ENCODE peak calls at places on chromosome 19, in five cellular contexts. U is nucleus accumbens; I is stimulated activated CD4-positive, alpha-beta T cell treated with anti-CD3 and anti-CD28 coated beads, Interleukin-2, amount 100 ng/mL, for 24 hours; C is anterior cingulate cortex; A is Daoy. S is an unnamed sample.

GRCh38 chr19:49546825-49547565 is 19.2 kb downstream of the RCN3 start:
- DNase-seq in U (no peak), I (no peak), C (peak; percentile 48), A (peak; percentile 81), S (peak; percentile 77)

GRCh38 chr19:23699521-23699860 is 12.5 kb upstream of the ZNF675 start:
- DNase-seq in U (no peak), I (no peak), C (no peak), A (peak; percentile 1), S (no peak)

GRCh38 chr19:15371119-15371518 is 8.5 kb downstream of the AKAP8 start:
- DNase-seq in U (no peak), I (no peak), C (no peak), A (no peak), S (no peak)

GRCh38 chr19:15448778-15449619 is 757 bp downstream of the WIZ start:
- DNase-seq in U (no peak), I (no peak), C (no peak), A (no peak), S (no peak)

GRCh38 chr19:12666305-12667048 is at the start of the genes MAN2B1 and WDR83:
- DNase-seq in U (peak; percentile 37), I (peak; percentile 86), C (peak; percentile 45), A (peak; percentile 84), S (peak; percentile 93)

GRCh38 chr19:41564515-41565383 is 11.2 kb upstream of the CEACAM21 start:
- DNase-seq in U (no peak), I (peak; percentile 47), C (no peak), A (peak; percentile 41), S (peak; percentile 61)

GRCh38 chr19:42295831-42296525 is 6.0 kb upstream of the PRR19 start:
- DNase-seq in U (peak; percentile 37), I (peak; percentile 94), C (peak; percentile 52), A (peak; percentile 82), S (peak; percentile 96)

GRCh38 chr19:5832527-5833216 is 6.8 kb downstream of the FUT6 start:
- DNase-seq in U (no peak), I (no peak), C (no peak), A (no peak), S (no peak)

GRCh38 chr19:50719566-50719965 is at the start of gene SHANK1:
- DNase-seq in U (no peak), I (no peak), C (no peak), A (no peak), S (no peak)

GRCh38 chr19:13839193-13839937 is 37.6 kb upstream of the NANOS3 start:
- DNase-seq in U (no peak), I (peak; percentile 89), C (peak; percentile 16), A (peak; percentile 98), S (peak; percentile 94)

GRCh38 chr19:16351133-16351809 is 26.6 kb downstream of the KLF2 start:
- DNase-seq in U (no peak), I (no peak), C (no peak), A (peak; percentile 79), S (no peak)

GRCh38 chr19:29121684-29122083 is 91.3 kb downstream of the UQCRFS1 start:
- DNase-seq in U (no peak), I (peak; percentile 10), C (no peak), A (no peak), S (no peak)

GRCh38 chr19:3834349-3835054 is 34.3 kb downstream of the ZFR2 start:
- DNase-seq in U (no peak), I (no peak), C (no peak), A (no peak), S (no peak)

GRCh38 chr19:7526093-7526929 is 3.9 kb downstream of the MCOLN1 start:
- DNase-seq in U (no peak), I (no peak), C (no peak), A (no peak), S (no peak)

GRCh38 chr19:54795763-54796162 is 7.6 kb upstream of the KIR2DL4 start:
- DNase-seq in U (no peak), I (no peak), C (no peak), A (no peak), S (no peak)